ENCODE peak calls at places on chromosomes 11 and 22, in eight cellular contexts. One of them, this sample, is unnamed.

GRCh38 chr22:48428556-48429371 is 1398.9 kb downstream of the BRD1 start:
- DNase-seq in cardiac muscle cell: no peak
- DNase-seq in Karpas-422: no peak
- DNase-seq in kidney: no peak
- DNase-seq in aorta: no peak
- DNase-seq in esophagus muscularis mucosa: no peak
- DNase-seq in right lobe of liver: peak; percentile 5
- DNase-seq in pancreas: no peak
- DNase-seq in this sample: no peak

GRCh38 chr11:31956310-31956709 is 134.6 kb upstream of the RCN1 start:
- DNase-seq in cardiac muscle cell: no peak
- DNase-seq in Karpas-422: no peak
- DNase-seq in kidney: no peak
- DNase-seq in aorta: no peak
- DNase-seq in esophagus muscularis mucosa: no peak
- DNase-seq in right lobe of liver: no peak
- DNase-seq in pancreas: no peak
- DNase-seq in this sample: no peak

GRCh38 chr11:82896183-82896582 is 4.0 kb downstream of the PRCP start:
- DNase-seq in cardiac muscle cell: no peak
- DNase-seq in Karpas-422: no peak
- DNase-seq in kidney: no peak
- DNase-seq in aorta: no peak
- DNase-seq in esophagus muscularis mucosa: no peak
- DNase-seq in right lobe of liver: no peak
- DNase-seq in pancreas: no peak
- DNase-seq in this sample: no peak

GRCh38 chr11:27100534-27100933 is 59.9 kb downstream of the BBOX1 start:
- DNase-seq in cardiac muscle cell: no peak
- DNase-seq in Karpas-422: no peak
- DNase-seq in kidney: no peak
- DNase-seq in aorta: no peak
- DNase-seq in esophagus muscularis mucosa: no peak
- DNase-seq in right lobe of liver: no peak
- DNase-seq in pancreas: no peak
- DNase-seq in this sample: no peak

GRCh38 chr11:35165416-35166368 is 26.7 kb downstream of the CD44 start:
- DNase-seq in cardiac muscle cell: peak; percentile 87
- DNase-seq in Karpas-422: no peak
- DNase-seq in kidney: no peak
- DNase-seq in aorta: peak; percentile 71
- DNase-seq in esophagus muscularis mucosa: no peak
- DNase-seq in right lobe of liver: no peak
- DNase-seq in pancreas: no peak
- DNase-seq in this sample: peak; percentile 98

GRCh38 chr11:75305993-75306392 is 45.5 kb downstream of the ARRB1 start:
- DNase-seq in cardiac muscle cell: no peak
- DNase-seq in Karpas-422: no peak
- DNase-seq in kidney: peak; percentile 40
- DNase-seq in aorta: no peak
- DNase-seq in esophagus muscularis mucosa: no peak
- DNase-seq in right lobe of liver: no peak
- DNase-seq in pancreas: no peak
- DNase-seq in this sample: no peak

GRCh38 chr11:70064726-70065317 is 13.3 kb upstream of the ANO1 start:
- DNase-seq in cardiac muscle cell: no peak
- DNase-seq in Karpas-422: no peak
- DNase-seq in kidney: no peak
- DNase-seq in aorta: no peak
- DNase-seq in esophagus muscularis mucosa: peak; percentile 90
- DNase-seq in right lobe of liver: no peak
- DNase-seq in pancreas: no peak
- DNase-seq in this sample: no peak

GRCh38 chr22:24868979-24869378 is 63.0 kb downstream of the SGSM1 start:
- DNase-seq in cardiac muscle cell: no peak
- DNase-seq in Karpas-422: no peak
- DNase-seq in kidney: no peak
- DNase-seq in aorta: no peak
- DNase-seq in esophagus muscularis mucosa: no peak
- DNase-seq in right lobe of liver: no peak
- DNase-seq in pancreas: no peak
- DNase-seq in this sample: no peak

GRCh38 chr22:25942989-25943411 is 201.0 kb downstream of the MYO18B start:
- DNase-seq in cardiac muscle cell: no peak
- DNase-seq in Karpas-422: no peak
- DNase-seq in kidney: no peak
- DNase-seq in aorta: no peak
- DNase-seq in esophagus muscularis mucosa: no peak
- DNase-seq in right lobe of liver: no peak
- DNase-seq in pancreas: no peak
- DNase-seq in this sample: no peak

GRCh38 chr11:73121692-73122091 is 20.4 kb downstream of the FCHSD2 start:
- DNase-seq in cardiac muscle cell: no peak
- DNase-seq in Karpas-422: no peak
- DNase-seq in kidney: no peak
- DNase-seq in aorta: no peak
- DNase-seq in esophagus muscularis mucosa: no peak
- DNase-seq in right lobe of liver: no peak
- DNase-seq in pancreas: no peak
- DNase-seq in this sample: no peak

GRCh38 chr11:71252434-71252781 is at the start of gene SHANK2:
- DNase-seq in cardiac muscle cell: no peak
- DNase-seq in Karpas-422: no peak
- DNase-seq in kidney: no peak
- DNase-seq in aorta: no peak
- DNase-seq in esophagus muscularis mucosa: no peak
- DNase-seq in right lobe of liver: peak; percentile 63
- DNase-seq in pancreas: peak; percentile 76
- DNase-seq in this sample: no peak

GRCh38 chr22:23831781-23832180 is 7.0 kb downstream of the DERL3 start:
- DNase-seq in cardiac muscle cell: no peak
- DNase-seq in Karpas-422: no peak
- DNase-seq in kidney: peak; percentile 54
- DNase-seq in aorta: peak; percentile 24
- DNase-seq in esophagus muscularis mucosa: no peak
- DNase-seq in right lobe of liver: peak; percentile 37
- DNase-seq in pancreas: no peak
- DNase-seq in this sample: no peak

GRCh38 chr22:23063539-23064380 is 6.6 kb upstream of the GNAZ start:
- DNase-seq in cardiac muscle cell: no peak
- DNase-seq in Karpas-422: no peak
- DNase-seq in kidney: peak; percentile 55
- DNase-seq in aorta: no peak
- DNase-seq in esophagus muscularis mucosa: peak; percentile 90
- DNase-seq in right lobe of liver: peak; percentile 38
- DNase-seq in pancreas: no peak
- DNase-seq in this sample: no peak

GRCh38 chr11:2575611-2576051 is 124.2 kb downstream of the KCNQ1OT1 start:
- DNase-seq in cardiac muscle cell: no peak
- DNase-seq in Karpas-422: no peak
- DNase-seq in kidney: peak; percentile 40
- DNase-seq in aorta: peak; percentile 29
- DNase-seq in esophagus muscularis mucosa: no peak
- DNase-seq in right lobe of liver: peak; percentile 28
- DNase-seq in pancreas: peak; percentile 20
- DNase-seq in this sample: no peak

GRCh38 chr11:9001736-9002135 is 2.1 kb downstream of the NRIP3 start:
- DNase-seq in cardiac muscle cell: peak; percentile 65
- DNase-seq in Karpas-422: no peak
- DNase-seq in kidney: no peak
- DNase-seq in aorta: no peak
- DNase-seq in esophagus muscularis mucosa: no peak
- DNase-seq in right lobe of liver: no peak
- DNase-seq in pancreas: no peak
- DNase-seq in this sample: no peak

GRCh38 chr22:25979968-25980367 is 189.3 kb upstream of the SEZ6L start:
- DNase-seq in cardiac muscle cell: no peak
- DNase-seq in Karpas-422: no peak
- DNase-seq in kidney: no peak
- DNase-seq in aorta: no peak
- DNase-seq in esophagus muscularis mucosa: no peak
- DNase-seq in right lobe of liver: no peak
- DNase-seq in pancreas: no peak
- DNase-seq in this sample: no peak

GRCh38 chr11:35352107-35352888 is 67.1 kb downstream of the SLC1A2 start:
- DNase-seq in cardiac muscle cell: peak; percentile 52
- DNase-seq in Karpas-422: no peak
- DNase-seq in kidney: no peak
- DNase-seq in aorta: no peak
- DNase-seq in esophagus muscularis mucosa: no peak
- DNase-seq in right lobe of liver: peak; percentile 66
- DNase-seq in pancreas: peak; percentile 33
- DNase-seq in this sample: no peak

GRCh38 chr11:69878144-69878883 is 59.1 kb upstream of the FGF3 start:
- DNase-seq in cardiac muscle cell: no peak
- DNase-seq in Karpas-422: no peak
- DNase-seq in kidney: peak; percentile 32
- DNase-seq in aorta: no peak
- DNase-seq in esophagus muscularis mucosa: no peak
- DNase-seq in right lobe of liver: peak; percentile 26
- DNase-seq in pancreas: no peak
- DNase-seq in this sample: no peak

GRCh38 chr22:24585927-24586546 is 6.8 kb downstream of the LRRC75B start:
- DNase-seq in cardiac muscle cell: no peak
- DNase-seq in Karpas-422: no peak
- DNase-seq in kidney: peak; percentile 48
- DNase-seq in aorta: no peak
- DNase-seq in esophagus muscularis mucosa: no peak
- DNase-seq in right lobe of liver: no peak
- DNase-seq in pancreas: peak; percentile 17
- DNase-seq in this sample: no peak

GRCh38 chr22:38267086-38267485 is 5.7 kb downstream of the TMEM184B start:
- DNase-seq in cardiac muscle cell: peak; percentile 71
- DNase-seq in Karpas-422: no peak
- DNase-seq in kidney: no peak
- DNase-seq in aorta: no peak
- DNase-seq in esophagus muscularis mucosa: no peak
- DNase-seq in right lobe of liver: no peak
- DNase-seq in pancreas: no peak
- DNase-seq in this sample: peak; percentile 82

GRCh38 chr11:2308713-2309112 is 6.9 kb downstream of the TSPAN32 start:
- DNase-seq in cardiac muscle cell: no peak
- DNase-seq in Karpas-422: no peak
- DNase-seq in kidney: peak; percentile 54
- DNase-seq in aorta: no peak
- DNase-seq in esophagus muscularis mucosa: no peak
- DNase-seq in right lobe of liver: peak; percentile 41
- DNase-seq in pancreas: no peak
- DNase-seq in this sample: no peak

GRCh38 chr11:126140106-126140931 is 71.1 kb downstream of the RPUSD4 start:
- DNase-seq in cardiac muscle cell: peak; percentile 30
- DNase-seq in Karpas-422: no peak
- DNase-seq in kidney: no peak
- DNase-seq in aorta: no peak
- DNase-seq in esophagus muscularis mucosa: no peak
- DNase-seq in right lobe of liver: no peak
- DNase-seq in pancreas: no peak
- DNase-seq in this sample: no peak
- H3K27ac ChIP-seq in cardiac muscle cell: no peak overlapping the region
- H3K27ac ChIP-seq in Karpas-422: no peak overlapping the region
- H3K27ac ChIP-seq in kidney: no peak overlapping the region
- H3K27ac ChIP-seq in aorta: no peak overlapping the region
- H3K27ac ChIP-seq in esophagus muscularis mucosa: peak overlapping the region; percentile 78
- H3K27ac ChIP-seq in right lobe of liver: no peak overlapping the region
- H3K27ac ChIP-seq in pancreas: no peak overlapping the region
- H3K27ac ChIP-seq in this sample: no peak overlapping the region

DNA sequence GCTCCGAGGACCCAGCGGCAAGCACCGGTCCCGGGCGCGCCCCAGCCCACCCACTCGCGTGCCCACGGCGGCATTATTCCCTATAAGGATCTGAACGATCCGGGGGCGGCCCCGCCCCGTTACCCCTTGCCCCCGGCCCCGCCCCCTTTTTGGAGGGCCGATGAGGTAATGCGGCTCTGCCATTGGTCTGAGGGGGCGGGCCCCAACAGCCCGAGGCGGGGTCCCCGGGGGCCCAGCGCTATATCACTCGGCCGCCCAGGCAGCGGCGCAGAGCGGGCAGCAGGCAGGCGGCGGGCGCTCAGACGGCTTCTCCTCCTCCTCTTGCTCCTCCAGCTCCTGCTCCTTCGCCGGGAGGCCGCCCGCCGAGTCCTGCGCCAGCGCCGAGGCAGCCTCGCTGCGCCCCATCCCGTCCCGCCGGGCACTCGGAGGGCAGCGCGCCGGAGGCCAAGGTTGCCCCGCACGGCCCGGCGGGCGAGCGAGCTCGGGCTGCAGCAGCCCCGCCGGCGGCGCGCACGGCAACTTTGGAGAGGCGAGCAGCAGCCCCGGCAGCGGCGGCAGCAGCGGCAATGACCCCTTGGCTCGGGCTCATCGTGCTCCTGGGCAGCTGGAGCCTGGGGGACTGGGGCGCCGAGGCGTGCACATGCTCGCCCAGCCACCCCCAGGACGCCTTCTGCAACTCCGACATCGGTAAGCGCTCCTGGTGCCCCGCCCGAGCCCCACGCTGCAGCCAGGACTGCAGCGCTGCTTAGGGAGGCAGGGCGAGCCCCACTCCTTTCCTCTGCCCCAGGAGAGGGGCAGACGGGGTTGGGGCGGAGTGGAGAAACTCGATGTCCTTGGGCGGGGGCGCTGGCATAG is at the start of gene TIMP3:
- DNase-seq in cardiac muscle cell: peak; percentile 88
- DNase-seq in Karpas-422: no peak
- DNase-seq in kidney: peak; percentile 97
- DNase-seq in aorta: peak; percentile 87
- DNase-seq in esophagus muscularis mucosa: peak; percentile 96
- DNase-seq in right lobe of liver: peak; percentile 94
- DNase-seq in pancreas: peak; percentile 68
- DNase-seq in this sample: no peak
- H3K27ac ChIP-seq in cardiac muscle cell: peak within 1 kb of the TSS; percentile 41
- H3K27ac ChIP-seq in Karpas-422: no peak within 1 kb of the TSS
- H3K27ac ChIP-seq in kidney: peak within 1 kb of the TSS; percentile 87
- H3K27ac ChIP-seq in aorta: peak within 1 kb of the TSS; percentile 10
- H3K27ac ChIP-seq in esophagus muscularis mucosa: peak within 1 kb of the TSS; percentile 90
- H3K27ac ChIP-seq in right lobe of liver: peak within 1 kb of the TSS; percentile 92
- H3K27ac ChIP-seq in pancreas: no peak within 1 kb of the TSS
- H3K27ac ChIP-seq in this sample: no peak within 1 kb of the TSS

GRCh38 chr11:120280566-120281160 is 40.7 kb downstream of the POU2F3 start:
- DNase-seq in cardiac muscle cell: no peak
- DNase-seq in Karpas-422: no peak
- DNase-seq in kidney: no peak
- DNase-seq in aorta: no peak
- DNase-seq in esophagus muscularis mucosa: no peak
- DNase-seq in right lobe of liver: no peak
- DNase-seq in pancreas: no peak
- DNase-seq in this sample: no peak
- H3K27ac ChIP-seq in cardiac muscle cell: peak overlapping the region; percentile 74
- H3K27ac ChIP-seq in Karpas-422: no peak overlapping the region
- H3K27ac ChIP-seq in kidney: peak overlapping the region; percentile 24
- H3K27ac ChIP-seq in aorta: no peak overlapping the region
- H3K27ac ChIP-seq in esophagus muscularis mucosa: no peak overlapping the region
- H3K27ac ChIP-seq in right lobe of liver: no peak overlapping the region
- H3K27ac ChIP-seq in pancreas: no peak overlapping the region
- H3K27ac ChIP-seq in this sample: no peak overlapping the region

DNA sequence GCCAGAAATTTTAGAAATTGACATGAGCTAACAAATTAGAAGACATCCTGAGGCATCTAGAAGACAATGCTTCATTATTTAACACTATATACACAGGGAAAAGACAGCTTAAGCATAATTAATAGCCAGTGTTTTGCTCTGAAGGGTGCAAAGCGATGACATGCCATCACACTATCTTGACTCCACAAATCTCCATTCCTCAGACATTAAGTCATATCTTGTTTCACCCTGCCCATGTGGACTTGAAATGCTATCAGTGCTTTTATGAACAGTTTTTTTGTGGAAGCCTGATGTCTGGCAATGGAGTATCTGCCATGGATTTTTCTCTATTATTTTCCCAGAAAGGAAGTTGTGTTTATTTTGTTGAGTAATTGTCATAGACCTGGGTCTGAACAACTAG is 2.3 kb downstream of the CARD18 start:
- DNase-seq in cardiac muscle cell: peak; percentile 62
- DNase-seq in Karpas-422: no peak
- DNase-seq in kidney: no peak
- DNase-seq in aorta: no peak
- DNase-seq in esophagus muscularis mucosa: no peak
- DNase-seq in right lobe of liver: no peak
- DNase-seq in pancreas: no peak
- DNase-seq in this sample: no peak
- H3K27ac ChIP-seq in cardiac muscle cell: no peak overlapping the region
- H3K27ac ChIP-seq in Karpas-422: no peak overlapping the region
- H3K27ac ChIP-seq in kidney: no peak overlapping the region
- H3K27ac ChIP-seq in aorta: no peak overlapping the region
- H3K27ac ChIP-seq in esophagus muscularis mucosa: no peak overlapping the region
- H3K27ac ChIP-seq in right lobe of liver: no peak overlapping the region
- H3K27ac ChIP-seq in pancreas: no peak overlapping the region
- H3K27ac ChIP-seq in this sample: no peak overlapping the region

This sample was measured in CD4-positive, alpha-beta memory T cell.